ENCODE peak calls at places on chromosome 18, in four cellular contexts. R is occipital lobe, G is sigmoid colon, Q is posterior vena cava. E is an unnamed sample.

GRCh38 chr18:55546873-55547704 is 40.9 kb downstream of the TCF4 start:
- DNase-seq in G (peak), Q (no peak), R (peak), E (no peak)

GRCh38 chr18:48922801-48923730 is 27.7 kb downstream of the SMAD7 start:
- DNase-seq in Q (peak), G (peak), R (no peak), E (no peak)

GRCh38 chr18:23752796-23753195 is 63.5 kb downstream of the LAMA3 start:
- DNase-seq in R (peak), G (no peak), Q (no peak), E (no peak)

GRCh38 chr18:76443519-76444435 is 51.3 kb downstream of the ZNF516 start:
- DNase-seq in G (peak), R (no peak), Q (peak), E (no peak)

GRCh38 chr18:6561029-6561861 is 146.5 kb upstream of the L3MBTL4 start:
- DNase-seq in Q (peak), G (peak), R (no peak), E (no peak)

GRCh38 chr18:78739843-78740677 is 239.6 kb upstream of the SALL3 start:
- DNase-seq in R (no peak), G (no peak), Q (peak), E (no peak)

GRCh38 chr18:5584751-5585417 is 41.1 kb upstream of the EPB41L3 start:
- DNase-seq in Q (no peak), G (no peak), R (no peak), E (no peak)

GRCh38 chr18:8812631-8813030 is 107.3 kb downstream of the MTCL1 start:
- DNase-seq in G (no peak), R (no peak), Q (no peak), E (no peak)

GRCh38 chr18:59446012-59446411 is 86.9 kb upstream of the LMAN1 start:
- DNase-seq in Q (no peak), G (no peak), R (no peak), E (peak)

GRCh38 chr18:21264651-21265050 is 22.6 kb downstream of the GREB1L start:
- DNase-seq in R (no peak), G (no peak), Q (no peak), E (no peak)